ENCODE peak calls at places on chromosome X, in seven cellular contexts. B is fibroblast of pulmonary artery, I is AG04450, D is thyroid gland, Y is cardiac muscle cell, J is BJ, C is bronchial epithelial cell. K is an unnamed sample.

GRCh38 chrX:110143454-110144210 is 140.7 kb downstream of the TMEM164 start:
- DNase-seq in B (no peak), I (no peak), D (no peak), Y (no peak), J (no peak), C (peak; percentile 70), K (no peak)

GRCh38 chrX:102835504-102836146 is 101.4 kb upstream of the RAB40AL start:
- DNase-seq in B (peak; percentile 58), I (no peak), D (peak; percentile 26), Y (peak; percentile 51), J (no peak), C (peak; percentile 18), K (no peak)

GRCh38 chrX:123878177-123878576 is 18.3 kb downstream of the XIAP start:
- DNase-seq in B (peak; percentile 31), I (no peak), D (no peak), Y (peak; percentile 32), J (no peak), C (no peak), K (no peak)

GRCh38 chrX:104565791-104566687 is at the start of gene IL1RAPL2:
- DNase-seq in B (peak; percentile 11), I (no peak), D (peak; percentile 52), Y (peak; percentile 13), J (no peak), C (peak; percentile 23), K (no peak)

GRCh38 chrX:105483011-105483410 is 262.5 kb upstream of the TEX13A start:
- DNase-seq in B (peak; percentile 86), I (no peak), D (no peak), Y (peak; percentile 63), J (no peak), C (peak; percentile 85), K (no peak)

GRCh38 chrX:11351375-11352295 is 58.4 kb downstream of the AMELX start:
- DNase-seq in B (peak; percentile 82), I (peak; percentile 43), D (peak; percentile 8), Y (peak; percentile 87), J (peak; percentile 44), C (no peak), K (peak; percentile 25)

GRCh38 chrX:145003443-145003842 is 243.9 kb upstream of the SPANXN1 start:
- DNase-seq in B (no peak), I (no peak), D (no peak), Y (no peak), J (no peak), C (peak; percentile 22), K (no peak)

GRCh38 chrX:140505421-140506337 is 810 bp upstream of the SOX3 start:
- DNase-seq in B (no peak), I (no peak), D (no peak), Y (no peak), J (no peak), C (no peak), K (no peak)

GRCh38 chrX:113892401-113892800 is 691.5 kb upstream of the HTR2C start:
- DNase-seq in B (no peak), I (no peak), D (no peak), Y (peak; percentile 3), J (no peak), C (peak; percentile 29), K (no peak)

GRCh38 chrX:87697409-87697808 is 179.8 kb downstream of the KLHL4 start:
- DNase-seq in B (no peak), I (no peak), D (no peak), Y (no peak), J (no peak), C (no peak), K (no peak)

GRCh38 chrX:105781794-105782193 is 40.5 kb upstream of the NRK start:
- DNase-seq in B (no peak), I (no peak), D (no peak), Y (no peak), J (no peak), C (no peak), K (no peak)

GRCh38 chrX:44224760-44225159 is 118.7 kb downstream of the EFHC2 start:
- DNase-seq in B (no peak), I (no peak), D (no peak), Y (no peak), J (no peak), C (no peak), K (no peak)

GRCh38 chrX:133776072-133776471 is 209.3 kb downstream of the GPC3 start:
- DNase-seq in B (no peak), I (no peak), D (peak; percentile 3), Y (peak; percentile 6), J (no peak), C (peak; percentile 0), K (no peak)

GRCh38 chrX:130680164-130681035 is 222.6 kb downstream of the ENOX2 start:
- DNase-seq in B (peak; percentile 42), I (no peak), D (peak; percentile 6), Y (peak; percentile 56), J (no peak), C (no peak), K (no peak)

GRCh38 chrX:30504309-30504708 is 73.3 kb downstream of the TASL start:
- DNase-seq in B (peak; percentile 60), I (no peak), D (no peak), Y (peak; percentile 49), J (no peak), C (peak; percentile 32), K (no peak)

GRCh38 chrX:154308108-154308946 is 12.7 kb downstream of the TKTL1 start:
- DNase-seq in B (peak; percentile 55), I (no peak), D (peak; percentile 43), Y (peak; percentile 55), J (no peak), C (peak; percentile 32), K (no peak)

GRCh38 chrX:13780868-13781427 is 35.9 kb downstream of the GPM6B start:
- DNase-seq in B (no peak), I (no peak), D (no peak), Y (no peak), J (no peak), C (no peak), K (no peak)

GRCh38 chrX:2894885-2895292 is 34.2 kb downstream of the ARSD start:
- DNase-seq in B (peak; percentile 29), I (peak; percentile 4), D (peak; percentile 14), Y (peak; percentile 38), J (peak; percentile 39), C (peak; percentile 33), K (peak; percentile 21)

GRCh38 chrX:118346258-118347094 is 570 bp downstream of the WDR44 start:
- DNase-seq in B (no peak), I (no peak), D (peak; percentile 30), Y (no peak), J (no peak), C (no peak), K (no peak)

GRCh38 chrX:18353931-18354368 is 538 bp downstream of the SCML2 start:
- DNase-seq in B (no peak), I (no peak), D (peak; percentile 15), Y (no peak), J (no peak), C (no peak), K (no peak)

GRCh38 chrX:138128025-138128671 is 562.2 kb downstream of the ZIC3 start:
- DNase-seq in B (peak; percentile 22), I (no peak), D (no peak), Y (peak; percentile 29), J (no peak), C (peak; percentile 23), K (peak; percentile 1)

GRCh38 chrX:72381439-72382198 is 75.9 kb upstream of the CITED1 start:
- DNase-seq in B (peak; percentile 20), I (no peak), D (peak; percentile 38), Y (peak; percentile 29), J (no peak), C (no peak), K (no peak)

DNA sequence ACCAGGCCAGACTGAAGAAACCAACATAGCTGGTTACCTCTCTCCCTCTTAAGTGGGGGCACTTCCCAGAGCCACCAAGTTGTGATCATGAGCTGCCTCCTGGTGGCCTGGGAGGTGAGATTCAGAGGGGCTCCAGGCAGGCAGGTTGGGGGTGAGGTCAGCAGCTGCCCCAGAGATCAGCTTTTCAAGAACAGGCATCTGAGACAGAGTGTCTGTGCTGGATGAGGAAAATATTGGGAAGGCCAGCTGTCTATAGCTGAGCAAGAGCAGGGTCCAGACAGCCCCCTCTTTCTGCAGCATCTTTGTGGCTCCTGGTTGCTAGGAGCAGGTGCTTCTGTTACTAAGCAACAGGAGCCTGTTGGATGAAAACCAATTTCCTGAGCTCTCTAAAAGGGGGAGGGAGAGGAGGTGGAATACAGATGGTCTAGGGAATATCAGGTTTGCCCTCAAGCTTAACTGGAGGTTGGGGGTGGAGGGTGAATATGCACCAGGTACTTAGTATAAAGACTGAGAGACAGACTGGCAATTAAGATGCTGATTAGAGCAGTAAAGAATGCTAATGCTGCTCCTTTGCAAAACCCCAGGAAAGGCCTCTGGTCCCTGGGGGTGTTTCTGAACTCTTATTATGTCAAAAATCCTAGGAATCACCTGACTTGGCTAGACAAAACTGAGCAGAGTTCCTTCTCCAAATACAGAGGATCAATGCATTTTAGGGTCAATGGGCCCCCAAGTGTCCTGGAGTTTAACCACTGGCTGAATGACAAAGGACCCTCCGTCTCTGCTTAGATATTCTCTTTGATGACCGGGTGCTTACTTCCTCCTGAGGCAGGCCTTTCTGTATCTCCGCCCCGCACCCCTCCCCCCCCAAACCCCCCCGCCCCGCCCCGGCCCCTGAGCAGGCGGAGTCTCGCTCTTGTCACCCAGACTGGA is 21.4 kb downstream of the ZCCHC13 start:
- DNase-seq in B (no peak), I (no peak), D (no peak), Y (no peak), J (no peak), C (no peak), K (no peak)
- TF ChIP-seq CTCF in B (no peak), I (no peak), D (no peak), Y (no peak), J (no peak), C (no peak), K (no peak)

DNA sequence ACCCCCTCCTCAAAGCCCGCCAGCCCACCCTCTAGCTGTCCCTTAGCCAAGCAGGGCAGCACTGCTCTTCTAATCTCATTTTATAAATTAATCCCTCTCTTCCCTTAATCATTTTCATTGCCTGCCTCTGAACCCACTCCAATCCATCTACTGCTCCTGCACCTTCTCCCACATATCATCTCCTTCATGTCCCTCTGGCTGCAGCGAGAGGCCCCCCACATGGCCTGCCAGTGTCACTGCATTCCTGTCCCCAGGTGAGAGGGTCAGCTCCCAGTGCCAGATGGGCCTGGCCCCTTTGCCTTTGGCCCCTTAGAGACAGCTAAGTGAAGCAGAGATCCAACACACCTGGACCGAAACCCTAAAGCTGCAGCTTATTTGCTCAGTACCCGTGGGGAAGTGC is 79.4 kb downstream of the PJA1 start:
- DNase-seq in B (no peak), I (no peak), D (no peak), Y (no peak), J (no peak), C (no peak), K (no peak)
- TF ChIP-seq CTCF in B (no peak), I (no peak), D (no peak), Y (no peak), J (no peak), C (no peak), K (no peak)

GRCh38 chrX:120463241-120463640 is 5.9 kb downstream of the LAMP2 start:
- DNase-seq in B (peak; percentile 82), I (no peak), D (peak; percentile 11), Y (peak; percentile 83), J (no peak), C (peak; percentile 49), K (no peak)
- TF ChIP-seq CTCF in B (no peak), I (no peak), D (no peak), Y (no peak), J (no peak), C (no peak), K (no peak)

DNA sequence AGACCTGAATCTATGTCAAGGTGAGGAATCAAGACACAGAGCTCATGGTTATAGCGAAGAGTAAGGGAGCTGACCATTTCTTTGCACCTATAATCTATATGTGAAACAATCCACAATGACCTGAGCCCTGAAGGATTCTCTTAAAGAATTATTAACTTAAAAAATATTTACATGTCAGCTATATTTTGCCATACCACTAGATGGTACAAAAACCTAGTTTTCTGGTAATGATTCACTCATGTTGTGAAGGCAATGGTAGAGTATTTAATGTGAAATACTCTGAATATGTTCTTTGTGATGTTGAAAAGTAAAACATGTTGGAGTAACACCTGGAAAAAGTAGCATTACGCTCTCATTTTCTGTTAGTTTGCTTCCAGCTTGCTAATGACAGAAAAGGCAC is 40.0 kb downstream of the VGLL1 start:
- DNase-seq in B (no peak), I (no peak), D (no peak), Y (no peak), J (no peak), C (no peak), K (no peak)
- TF ChIP-seq CTCF in B (no peak), I (no peak), D (no peak), Y (no peak), J (no peak), C (no peak), K (no peak)

K was measured in HFF-Myc.